ENCODE peak calls at places on chromosomes 3 and 15, in four cellular contexts. L is astrocyte, G is neural progenitor cell, Y is IMR-90. R is an unnamed sample.

GRCh38 chr15:98000249-98001203 is 40.0 kb downstream of the ARRDC4 start:
- DNase-seq in L (peak; percentile 92), G (no peak), Y (no peak), R (peak; percentile 36)

GRCh38 chr3:71695000-71695482 is 30.2 kb downstream of the EIF4E3 start:
- DNase-seq in L (no peak), Y (peak; percentile 15), G (no peak), R (no peak)

GRCh38 chr15:25477816-25478215 is 39.0 kb upstream of the UBE3A start:
- DNase-seq in G (no peak), Y (no peak), L (no peak), R (no peak)

GRCh38 chr15:25947336-25948080 is 84.4 kb upstream of the ATP10A start:
- DNase-seq in Y (peak; percentile 29), L (peak; percentile 14), G (peak; percentile 70), R (peak; percentile 45)

GRCh38 chr3:139906441-139906840 is 28.5 kb upstream of the CLSTN2 start:
- DNase-seq in G (no peak), L (peak; percentile 76), Y (peak; percentile 22), R (peak; percentile 60)

GRCh38 chr3:178802993-178803693 is 266.9 kb downstream of the KCNMB2 start:
- DNase-seq in G (no peak), L (no peak), Y (no peak), R (peak; percentile 18)

GRCh38 chr3:192943384-192943783 is 25.7 kb upstream of the MB21D2 start:
- DNase-seq in L (no peak), Y (no peak), G (no peak), R (peak; percentile 67)

GRCh38 chr3:41267975-41268640 is 68.8 kb downstream of the CTNNB1 start:
- DNase-seq in G (no peak), L (peak; percentile 94), Y (peak; percentile 98), R (peak; percentile 98)

GRCh38 chr3:14461748-14462324 is 59.4 kb downstream of the SLC6A6 start:
- DNase-seq in L (peak; percentile 52), Y (peak; percentile 73), G (peak; percentile 80), R (peak; percentile 80)

GRCh38 chr3:156483961-156484787 is 70.7 kb downstream of the SSR3 start:
- DNase-seq in Y (peak; percentile 66), L (peak; percentile 92), G (no peak), R (peak; percentile 71)

GRCh38 chr15:57861805-57862586 is 155.5 kb downstream of the POLR2M start:
- DNase-seq in G (no peak), L (peak; percentile 84), Y (peak; percentile 64), R (peak; percentile 93)

GRCh38 chr3:35733276-35733675 is 94.0 kb downstream of the ARPP21 start:
- DNase-seq in Y (no peak), G (no peak), L (no peak), R (no peak)

GRCh38 chr3:144677118-144677517 is 705.5 kb downstream of the DIPK2A start:
- DNase-seq in L (peak; percentile 18), Y (peak; percentile 5), G (no peak), R (peak; percentile 47)

GRCh38 chr3:169619793-169620192 is 43.7 kb downstream of the MECOM start:
- DNase-seq in Y (no peak), L (no peak), G (no peak), R (no peak)

GRCh38 chr15:101138913-101139880 is 112.7 kb downstream of the CHSY1 start:
- DNase-seq in Y (peak; percentile 62), G (no peak), L (peak; percentile 88), R (no peak)

GRCh38 chr15:75902129-75902557 is 1.5 kb upstream of the FBXO22 start:
- DNase-seq in G (peak; percentile 73), Y (no peak), L (no peak), R (no peak)

GRCh38 chr3:140898340-140899180 is 43.1 kb upstream of the SLC25A36 start:
- DNase-seq in Y (peak; percentile 87), G (peak; percentile 33), L (peak; percentile 80), R (peak; percentile 89)

DNA sequence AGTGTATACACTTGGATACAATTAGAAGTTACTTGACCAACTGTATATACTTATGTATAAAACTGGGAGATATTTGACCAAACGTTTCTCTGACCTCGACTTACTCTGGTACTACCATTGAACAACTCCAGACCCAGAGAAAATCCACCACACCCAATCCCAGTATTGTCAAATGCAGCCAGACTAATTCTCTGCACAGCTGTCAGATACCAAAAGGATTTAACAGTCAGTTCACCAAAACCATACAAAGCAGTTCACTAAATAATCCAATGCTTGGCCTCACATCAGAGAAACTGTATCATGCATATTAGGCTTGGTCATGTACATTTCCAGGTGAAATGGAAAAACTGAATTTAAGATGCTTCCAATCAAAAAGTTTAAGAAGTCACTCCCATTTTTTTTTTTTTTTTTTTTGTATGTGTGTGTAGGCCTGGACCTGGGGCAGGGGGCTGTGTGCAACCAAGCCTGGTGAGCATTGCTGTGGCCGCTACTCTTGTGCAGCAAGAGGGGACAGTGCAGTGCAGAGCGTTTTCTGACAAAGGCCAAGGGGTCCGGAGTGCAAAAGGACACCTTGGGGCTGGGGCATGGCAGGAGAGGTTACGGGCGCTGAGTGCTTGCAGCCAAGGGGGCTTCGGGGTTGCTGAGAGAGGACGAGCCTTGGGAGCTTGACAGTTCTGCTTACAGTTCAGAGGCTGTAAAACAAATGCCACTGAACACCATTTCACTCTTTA is 1.4 kb downstream of the TOMM70 start:
- DNase-seq in L (no peak), Y (no peak), G (no peak), R (peak; percentile 9)
- H3K4me3 ChIP-seq in L (peak overlapping the region; percentile 82), Y (peak overlapping the region; percentile 60), G (peak overlapping the region; percentile 82), R (peak overlapping the region; percentile 93)

DNA sequence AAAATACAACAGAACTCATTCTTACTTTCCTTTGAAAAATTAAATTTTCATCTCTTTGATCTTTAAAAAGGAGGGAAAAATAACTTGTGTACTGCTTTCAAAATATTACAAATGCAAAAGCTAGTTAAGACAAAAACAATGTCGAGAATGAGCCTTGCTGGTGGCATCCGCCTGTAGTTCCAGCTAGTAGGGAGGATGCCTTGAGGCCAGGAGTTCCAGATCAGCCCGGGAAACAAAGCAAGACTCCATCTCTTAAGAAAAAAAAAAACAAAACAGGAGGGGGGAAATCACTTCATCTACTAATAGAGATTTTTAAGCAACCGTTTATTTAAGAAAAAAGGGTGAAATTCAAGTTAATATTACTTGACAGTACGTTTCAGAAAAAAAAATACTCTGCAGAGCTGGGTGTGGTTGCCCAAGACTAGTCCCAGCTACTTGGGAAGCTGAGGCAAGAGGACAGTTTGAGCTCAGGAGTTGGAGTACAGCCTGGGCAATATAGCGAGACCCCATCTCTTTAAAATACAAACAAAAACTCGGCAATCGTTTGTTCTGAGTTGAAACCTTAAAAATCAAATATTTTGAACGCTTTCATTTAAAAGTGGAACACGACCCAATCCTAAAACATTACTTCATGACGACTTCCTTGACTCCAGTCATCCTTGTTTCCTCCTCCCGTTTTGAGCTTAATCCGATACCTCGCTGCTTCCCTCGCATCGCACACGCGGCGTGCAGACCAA is 1.2 kb downstream of the KPNA1 start:
- DNase-seq in L (peak; percentile 71), Y (peak; percentile 74), G (peak; percentile 15), R (peak; percentile 53)
- H3K4me1 ChIP-seq in L (peaks cover 10% of the 10 kb centered on the region), Y (peaks cover 3% of the 10 kb centered on the region), G (peaks cover 22% of the 10 kb centered on the region), R (peaks cover 9% of the 10 kb centered on the region)

GRCh38 chr15:59399465-59400102 is 26.9 kb upstream of the MYO1E start:
- DNase-seq in L (no peak), Y (no peak), G (no peak), R (no peak)
- H3K4me2 ChIP-seq in L (no peak overlapping the region), Y (no peak overlapping the region), G (no peak overlapping the region), R (no peak overlapping the region)

GRCh38 chr15:74843891-74844299 is 939 bp upstream of the ULK3 start:
- DNase-seq in Y (no peak), G (peak; percentile 24), L (no peak), R (no peak)
- H3K4me3 ChIP-seq in Y (no peak overlapping the region), G (peak overlapping the region; percentile 82), L (no peak overlapping the region), R (peak overlapping the region; percentile 92)

GRCh38 chr3:73469331-73469730 is 155.4 kb downstream of the PDZRN3 start:
- DNase-seq in Y (no peak), G (no peak), L (no peak), R (no peak)
- H3K4me1 ChIP-seq in Y (peaks cover 3% of the 10 kb centered on the region), G (peaks cover 18% of the 10 kb centered on the region), L (no peaks in the 10 kb centered on the region), R (peaks cover 10% of the 10 kb centered on the region)

DNA sequence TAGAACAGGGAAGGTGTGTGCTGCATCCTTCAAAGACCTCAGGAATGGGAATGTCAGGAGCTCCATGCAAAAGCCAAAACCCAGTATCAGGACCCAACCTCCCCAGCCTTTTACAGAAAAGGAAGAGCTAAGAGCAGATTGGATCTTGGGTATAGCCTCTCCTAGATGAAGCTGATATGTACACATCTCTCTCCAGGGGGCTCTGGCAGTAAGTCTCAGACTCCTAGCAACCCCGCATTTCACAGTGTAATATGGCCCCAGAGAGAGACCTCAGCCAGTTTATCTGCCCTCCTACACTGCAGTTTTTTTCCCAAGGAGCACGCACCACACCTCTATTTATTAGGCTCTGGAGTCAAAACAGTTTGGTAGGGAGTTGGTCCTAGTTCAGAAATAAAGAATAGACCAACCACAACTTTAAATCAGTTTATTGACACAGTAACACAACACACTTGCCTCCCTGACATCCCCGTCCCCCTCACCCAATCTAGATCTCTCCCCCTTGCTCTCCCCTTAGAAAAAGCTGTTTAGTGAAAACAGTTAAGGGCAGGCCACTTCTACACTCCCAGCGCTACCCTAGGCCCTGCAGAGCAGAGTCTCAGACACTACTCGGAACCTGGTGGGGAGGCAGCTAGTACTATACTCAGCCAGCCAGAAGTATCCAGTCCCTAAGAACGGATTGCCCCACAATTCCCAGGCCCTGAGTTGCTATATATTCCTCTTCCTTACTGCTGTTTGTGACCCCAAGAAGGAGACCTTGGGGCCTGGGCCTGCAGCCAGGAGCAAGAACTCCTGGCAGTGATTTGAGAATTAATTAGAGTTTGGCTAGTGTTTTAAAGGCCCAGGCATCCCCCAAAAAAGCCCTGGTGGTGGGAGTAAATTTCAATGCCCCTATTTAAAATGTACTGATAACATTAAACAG is 88.0 kb downstream of the RBPMS2 start:
- DNase-seq in Y (no peak), G (no peak), L (no peak), R (no peak)
- H3K4me2 ChIP-seq in Y (no peak overlapping the region), G (no peak overlapping the region), L (no peak overlapping the region), R (no peak overlapping the region)

GRCh38 chr15:84765675-84766074 is 17.3 kb downstream of the ZNF592 start:
- DNase-seq in L (no peak), G (no peak), Y (no peak), R (no peak)
- H3K4me3 ChIP-seq in L (no peak overlapping the region), G (no peak overlapping the region), Y (no peak overlapping the region), R (no peak overlapping the region)